ENCODE peak calls at places on chromosome X, in seven cellular contexts. X, S, D, Q, P, L and Y are unnamed samples.

GRCh38 chrX:39650883-39651282 is 446.9 kb downstream of the BCOR start:
- DNase-seq in X (no peak), S (no peak), D (no peak), Q (no peak), P (no peak), L (no peak), Y (no peak)

GRCh38 chrX:84187501-84188319 is at the start of gene RPS6KA6:
- DNase-seq in X (no peak), S (peak), D (peak), Q (no peak), P (peak), L (no peak), Y (no peak)

GRCh38 chrX:46758956-46759644 is at the start of gene SLC9A7:
- DNase-seq in X (peak), S (peak), D (peak), Q (peak), P (peak), L (peak), Y (no peak)

GRCh38 chrX:37454537-37455285 is 105.5 kb downstream of the PRRG1 start:
- DNase-seq in X (no peak), S (no peak), D (no peak), Q (no peak), P (peak), L (no peak), Y (no peak)

GRCh38 chrX:2967998-2968909 is 38.1 kb upstream of the ARSH start:
- DNase-seq in X (peak), S (no peak), D (no peak), Q (no peak), P (peak), L (no peak), Y (no peak)

GRCh38 chrX:121755541-121755940 is 708.1 kb downstream of the GLUD2 start:
- DNase-seq in X (no peak), S (no peak), D (no peak), Q (no peak), P (no peak), L (no peak), Y (no peak)

GRCh38 chrX:68599256-68600152 is 48.0 kb upstream of the STARD8 start:
- DNase-seq in X (no peak), S (no peak), D (no peak), Q (no peak), P (no peak), L (no peak), Y (no peak)

GRCh38 chrX:41273638-41274037 is 60.3 kb upstream of the DDX3X start:
- DNase-seq in X (no peak), S (no peak), D (no peak), Q (no peak), P (no peak), L (no peak), Y (no peak)

GRCh38 chrX:72051589-72051988 is 80.1 kb downstream of the RTL5 start:
- DNase-seq in X (no peak), S (no peak), D (no peak), Q (no peak), P (no peak), L (no peak), Y (no peak)

GRCh38 chrX:44012484-44013096 is 39.4 kb upstream of the NDP start:
- DNase-seq in X (peak), S (no peak), D (no peak), Q (no peak), P (no peak), L (peak), Y (no peak)

GRCh38 chrX:41556958-41557357 is 109.8 kb downstream of the NYX start:
- DNase-seq in X (no peak), S (no peak), D (no peak), Q (no peak), P (no peak), L (no peak), Y (no peak)

GRCh38 chrX:124619710-124620109 is 273.3 kb downstream of the SH2D1A start:
- DNase-seq in X (no peak), S (no peak), D (no peak), Q (no peak), P (no peak), L (no peak), Y (no peak)

GRCh38 chrX:23228454-23228853 is 106.2 kb upstream of the PTCHD1 start:
- DNase-seq in X (no peak), S (no peak), D (no peak), Q (no peak), P (no peak), L (no peak), Y (no peak)

GRCh38 chrX:136768469-136769084 is 12.2 kb downstream of the ARHGEF6 start:
- DNase-seq in X (peak), S (peak), D (no peak), Q (no peak), P (peak), L (no peak), Y (no peak)

GRCh38 chrX:16946971-16947562 is 609 bp downstream of the REPS2 start:
- DNase-seq in X (no peak), S (peak), D (no peak), Q (no peak), P (no peak), L (peak), Y (no peak)

GRCh38 chrX:79170632-79171031 is 26.1 kb downstream of the GPR174 start:
- DNase-seq in X (no peak), S (no peak), D (no peak), Q (no peak), P (no peak), L (no peak), Y (no peak)

GRCh38 chrX:72101597-72102037 is 30.1 kb downstream of the RTL5 start:
- DNase-seq in X (no peak), S (no peak), D (no peak), Q (no peak), P (peak), L (no peak), Y (no peak)

GRCh38 chrX:13952581-13952980 is 77.1 kb downstream of the GEMIN8 start:
- DNase-seq in X (no peak), S (no peak), D (no peak), Q (no peak), P (no peak), L (no peak), Y (no peak)

GRCh38 chrX:152601848-152602616 is 35.7 kb upstream of the GABRQ start:
- DNase-seq in X (no peak), S (no peak), D (no peak), Q (no peak), P (peak), L (no peak), Y (peak)

GRCh38 chrX:72271091-72271490 is 6.0 kb downstream of the RPS4X start:
- DNase-seq in X (no peak), S (no peak), D (no peak), Q (no peak), P (no peak), L (no peak), Y (no peak)

GRCh38 chrX:52983526-52983925 is 25.2 kb upstream of the FAM156A start:
- DNase-seq in X (no peak), S (no peak), D (no peak), Q (no peak), P (no peak), L (no peak), Y (no peak)

GRCh38 chrX:68989865-68990606 is 161.2 kb downstream of the EFNB1 start:
- DNase-seq in X (no peak), S (no peak), D (no peak), Q (no peak), P (peak), L (no peak), Y (peak)

GRCh38 chrX:39692796-39693195 is 405.0 kb downstream of the BCOR start:
- DNase-seq in X (no peak), S (no peak), D (no peak), Q (no peak), P (no peak), L (no peak), Y (no peak)

GRCh38 chrX:12439396-12439795 is 301.1 kb downstream of the FRMPD4 start:
- DNase-seq in X (no peak), S (no peak), D (no peak), Q (no peak), P (no peak), L (no peak), Y (no peak)

GRCh38 chrX:145549476-145549875 is 268.2 kb upstream of the SLITRK2 start:
- DNase-seq in X (no peak), S (no peak), D (no peak), Q (no peak), P (no peak), L (no peak), Y (no peak)

GRCh38 chrX:15761564-15762191 is 23.6 kb downstream of the CA5B start:
- DNase-seq in X (no peak), S (no peak), D (peak), Q (no peak), P (peak), L (no peak), Y (no peak)

GRCh38 chrX:95762716-95763115 is 921.9 kb upstream of the DIAPH2 start:
- DNase-seq in X (no peak), S (no peak), D (no peak), Q (no peak), P (no peak), L (no peak), Y (no peak)

GRCh38 chrX:39941332-39941920 is 156.3 kb downstream of the BCOR start:
- DNase-seq in X (no peak), S (no peak), D (no peak), Q (no peak), P (no peak), L (no peak), Y (no peak)